ENCODE peak calls at places on chromosomes 3 and 15, in seven cellular contexts. Y is lower leg skin, I is H54, J is AG10803, O is neuronal stem cell, G is nephron progenitor cell, N is aorta. R is an unnamed sample.

GRCh38 chr3:55756976-55757375 is 269.9 kb upstream of the WNT5A start:
- DNase-seq in Y (no peak), I (no peak), J (no peak), O (no peak), G (no peak), N (no peak), R (no peak)

GRCh38 chr3:100207886-100208285 is 52.9 kb upstream of the TBC1D23 start:
- DNase-seq in Y (no peak), I (no peak), J (no peak), O (no peak), G (no peak), N (no peak), R (no peak)

GRCh38 chr3:181694805-181695660 is 16.7 kb upstream of the SOX2 start:
- DNase-seq in Y (peak; percentile 88), I (no peak), J (no peak), O (no peak), G (peak; percentile 9), N (peak; percentile 58), R (peak; percentile 42)

GRCh38 chr3:127525373-127525772 is 65.2 kb downstream of the TPRA1 start:
- DNase-seq in Y (no peak), I (peak; percentile 62), J (peak; percentile 17), O (no peak), G (no peak), N (no peak), R (no peak)

GRCh38 chr3:64612916-64613526 is 74.8 kb downstream of the ADAMTS9 start:
- DNase-seq in Y (no peak), I (no peak), J (peak; percentile 15), O (no peak), G (peak; percentile 28), N (no peak), R (peak; percentile 59)

GRCh38 chr3:72316501-72317279 is 531.6 kb downstream of the SHQ1 start:
- DNase-seq in Y (no peak), I (no peak), J (no peak), O (no peak), G (no peak), N (no peak), R (no peak)

GRCh38 chr15:96849501-96849900 is 519.0 kb downstream of the NR2F2 start:
- DNase-seq in Y (no peak), I (no peak), J (no peak), O (no peak), G (no peak), N (no peak), R (no peak)

GRCh38 chr3:113736548-113737089 is 9.4 kb downstream of the NAA50 start:
- DNase-seq in Y (no peak), I (no peak), J (peak; percentile 71), O (peak; percentile 33), G (no peak), N (no peak), R (peak; percentile 79)

GRCh38 chr3:159513867-159514380 is 474.7 kb upstream of the IL12A start:
- DNase-seq in Y (no peak), I (no peak), J (peak; percentile 12), O (no peak), G (no peak), N (no peak), R (no peak)

GRCh38 chr3:172918165-172918564 is 167.6 kb downstream of the ECT2 start:
- DNase-seq in Y (no peak), I (no peak), J (no peak), O (no peak), G (no peak), N (no peak), R (peak; percentile 73)

GRCh38 chr3:172673210-172673679 is 37.6 kb downstream of the NCEH1 start:
- DNase-seq in Y (no peak), I (peak; percentile 21), J (peak; percentile 79), O (peak; percentile 42), G (peak; percentile 52), N (peak; percentile 53), R (peak; percentile 80)

GRCh38 chr3:49625971-49626640 is 48.0 kb upstream of the APEH start:
- DNase-seq in Y (no peak), I (no peak), J (peak; percentile 43), O (no peak), G (no peak), N (no peak), R (no peak)

GRCh38 chr15:91227062-91227461 is 127.0 kb downstream of the SV2B start:
- DNase-seq in Y (no peak), I (no peak), J (no peak), O (no peak), G (no peak), N (no peak), R (no peak)

GRCh38 chr15:99251436-99251821 is at the start of gene LRRC28:
- DNase-seq in Y (no peak), I (peak; percentile 53), J (no peak), O (no peak), G (no peak), N (no peak), R (no peak)

GRCh38 chr15:76460871-76461270 is 124.3 kb downstream of the ISL2 start:
- DNase-seq in Y (no peak), I (no peak), J (peak; percentile 66), O (no peak), G (no peak), N (no peak), R (peak; percentile 61)

GRCh38 chr15:38254065-38254883 is 1.6 kb downstream of the SPRED1 start:
- DNase-seq in Y (no peak), I (no peak), J (peak; percentile 54), O (no peak), G (peak; percentile 11), N (peak; percentile 48), R (peak; percentile 67)

GRCh38 chr3:117892991-117893390 is 1141.7 kb downstream of the IGSF11 start:
- DNase-seq in Y (no peak), I (no peak), J (no peak), O (no peak), G (no peak), N (no peak), R (no peak)

GRCh38 chr15:71002321-71002720 is 109.7 kb downstream of the LRRC49 start:
- DNase-seq in Y (no peak), I (no peak), J (no peak), O (no peak), G (no peak), N (no peak), R (peak; percentile 15)

R was measured in cardiac muscle cell.